ENCODE peak calls at places on chromosomes 3 and 15, in nine cellular contexts. W is hepatocyte, D is fibroblast of lung, H is Peyer's patch, P is prostate gland, G is heart right ventricle, T is astrocyte of the cerebellum, N is epithelial cell of esophagus, Y is heart left ventricle. O is an unnamed sample.

GRCh38 chr3:99751649-99752048 is 66.0 kb upstream of the CMSS1 start:
- DNase-seq in W (no peak), G (no peak), D (peak; percentile 75), N (peak; percentile 66), P (no peak), H (no peak), Y (no peak), T (peak; percentile 53), O (no peak)

GRCh38 chr3:107106316-107106715 is 270.9 kb upstream of the CCDC54 start:
- DNase-seq in N (peak; percentile 73), H (no peak), P (no peak), T (no peak), Y (no peak), W (no peak), D (peak; percentile 34), G (no peak), O (no peak)

GRCh38 chr3:117853923-117854322 is 1144.3 kb downstream of the TUSC7 start:
- DNase-seq in G (no peak), W (peak; percentile 18), P (no peak), Y (no peak), N (peak; percentile 85), D (peak; percentile 87), H (no peak), T (peak; percentile 5), O (no peak)

GRCh38 chr15:65550681-65551098 is 20.4 kb downstream of the HACD3 start:
- DNase-seq in W (peak; percentile 23), Y (no peak), N (no peak), D (peak; percentile 70), T (peak; percentile 88), G (no peak), H (no peak), P (no peak), O (no peak)

GRCh38 chr15:56944485-56944884 is 26.0 kb downstream of the TCF12 start:
- DNase-seq in P (no peak), T (no peak), Y (no peak), N (no peak), G (no peak), D (no peak), H (no peak), W (no peak), O (no peak)

GRCh38 chr3:12963869-12964712 is 109.1 kb downstream of the IQSEC1 start:
- DNase-seq in P (peak; percentile 22), G (no peak), D (peak; percentile 60), H (no peak), Y (no peak), T (no peak), W (no peak), N (no peak), O (no peak)

GRCh38 chr15:34001536-34001935 is 33.2 kb downstream of the CHRM5 start:
- DNase-seq in G (no peak), N (peak; percentile 64), D (no peak), P (no peak), Y (no peak), W (no peak), T (no peak), H (no peak), O (no peak)

GRCh38 chr3:10192953-10193691 is 28.4 kb downstream of the IRAK2 start:
- DNase-seq in T (peak; percentile 78), W (peak; percentile 39), H (peak; percentile 93), G (no peak), D (peak; percentile 81), N (peak; percentile 95), P (no peak), Y (no peak), O (peak; percentile 81)

GRCh38 chr3:123404391-123404790 is 44.5 kb downstream of the ADCY5 start:
- DNase-seq in P (no peak), H (no peak), W (no peak), Y (peak; percentile 16), T (no peak), G (no peak), N (no peak), D (no peak), O (no peak)

GRCh38 chr15:35078221-35078915 is 6.7 kb downstream of the NANOGP8 start:
- DNase-seq in T (peak; percentile 37), Y (no peak), D (peak; percentile 82), P (peak; percentile 11), G (no peak), H (peak; percentile 56), N (peak; percentile 75), W (peak; percentile 74), O (peak; percentile 16)

GRCh38 chr3:73204841-73205240 is 143.4 kb downstream of the EBLN2 start:
- DNase-seq in Y (no peak), H (no peak), W (no peak), P (no peak), T (no peak), D (no peak), G (no peak), N (no peak), O (no peak)

GRCh38 chr15:66900586-66901310 is 164.7 kb upstream of the SMAD3 start:
- DNase-seq in Y (no peak), D (no peak), P (no peak), T (no peak), G (no peak), W (no peak), H (peak; percentile 26), N (no peak), O (no peak)

GRCh38 chr3:37225481-37225880 is 51.1 kb upstream of the LRRFIP2 start:
- DNase-seq in G (no peak), H (no peak), N (no peak), W (no peak), P (no peak), Y (no peak), D (no peak), T (no peak), O (no peak)

DNA sequence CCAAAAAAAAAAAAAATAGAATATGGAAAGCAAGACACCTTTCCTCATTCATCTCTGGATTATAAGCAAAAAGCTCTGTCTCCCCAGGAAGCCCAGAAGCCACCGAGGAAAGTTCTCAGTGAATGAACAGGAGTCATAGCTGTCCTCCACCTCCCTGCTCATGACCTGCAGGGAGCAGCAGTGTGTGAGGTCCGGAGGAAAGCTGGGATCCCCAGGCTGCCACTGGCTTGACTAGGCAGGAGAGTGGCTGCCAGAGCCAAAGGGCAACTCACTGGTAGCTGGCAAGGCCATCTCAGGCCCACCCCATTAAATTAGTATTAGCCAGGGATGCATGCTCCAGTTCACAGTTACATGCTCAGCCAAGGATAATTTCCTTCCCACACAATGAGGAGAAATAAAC is 191.6 kb upstream of the STT3B start:
- DNase-seq in T (no peak), G (no peak), N (no peak), Y (no peak), H (no peak), D (no peak), P (no peak), W (peak; percentile 10), O (no peak)
- TF ChIP-seq CTCF in T (peak; percentile 8), G (no peak), N (no peak), Y (no peak), H (no peak), D (no peak), P (no peak), W (peak; percentile 18), O (peak; percentile 48)

GRCh38 chr15:59997070-59997701 is 6.9 kb upstream of the FOXB1 start:
- DNase-seq in D (no peak), T (no peak), G (no peak), W (no peak), Y (no peak), H (no peak), N (peak; percentile 36), P (no peak), O (no peak)
- H3K4me3 ChIP-seq in D (no peak overlapping the region), T (peak overlapping the region; percentile 3), G (no peak overlapping the region), W (no peak overlapping the region), Y (peak overlapping the region; percentile 13), H (no peak overlapping the region), N (no peak overlapping the region), P (no peak overlapping the region), O (no peak overlapping the region)

DNA sequence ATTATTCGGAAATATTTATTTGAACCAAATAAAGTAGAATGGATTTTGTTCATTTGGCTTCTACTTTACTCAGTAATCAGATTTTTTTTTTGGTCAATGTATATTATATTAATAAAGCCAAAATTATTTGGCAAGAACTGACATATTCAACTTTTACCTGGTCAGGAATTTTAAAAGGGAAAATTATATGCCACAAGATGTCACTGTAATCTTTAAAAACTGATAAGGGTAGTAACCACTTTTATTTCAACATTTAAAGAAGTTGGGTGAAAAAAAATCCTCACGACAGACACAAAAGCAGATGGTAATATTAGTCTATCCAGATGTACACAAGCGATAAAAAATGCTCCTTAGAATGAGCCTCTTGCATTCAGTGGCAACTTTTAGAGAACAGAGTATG is 101.9 kb downstream of the SERPINI1 start:
- DNase-seq in P (no peak), N (peak; percentile 23), W (no peak), Y (no peak), D (peak; percentile 52), G (no peak), H (no peak), T (no peak), O (no peak)
- TF ChIP-seq CTCF in P (no peak), N (no peak), W (peak; percentile 26), Y (peak; percentile 58), D (no peak), G (peak; percentile 49), H (no peak), T (no peak), O (peak; percentile 2)

GRCh38 chr15:78455749-78456148 is 17.7 kb downstream of the IREB2 start:
- DNase-seq in Y (peak; percentile 18), P (peak; percentile 44), G (peak; percentile 31), W (peak; percentile 34), H (no peak), T (no peak), N (no peak), D (peak; percentile 22), O (no peak)

GRCh38 chr15:78456391-78456790 is 18.4 kb downstream of the IREB2 start:
- DNase-seq in T (no peak), N (no peak), D (no peak), H (no peak), Y (no peak), W (no peak), G (no peak), P (no peak), O (no peak)

GRCh38 chr15:78457101-78457500 is 19.1 kb downstream of the IREB2 start:
- DNase-seq in D (peak; percentile 78), G (no peak), P (peak; percentile 40), Y (no peak), N (no peak), W (no peak), T (peak; percentile 62), H (no peak), O (no peak)

GRCh38 chr15:78460737-78461136 is 22.7 kb downstream of the IREB2 start:
- DNase-seq in P (no peak), W (no peak), D (no peak), N (no peak), Y (no peak), G (no peak), T (no peak), H (no peak), O (no peak)

DNA sequence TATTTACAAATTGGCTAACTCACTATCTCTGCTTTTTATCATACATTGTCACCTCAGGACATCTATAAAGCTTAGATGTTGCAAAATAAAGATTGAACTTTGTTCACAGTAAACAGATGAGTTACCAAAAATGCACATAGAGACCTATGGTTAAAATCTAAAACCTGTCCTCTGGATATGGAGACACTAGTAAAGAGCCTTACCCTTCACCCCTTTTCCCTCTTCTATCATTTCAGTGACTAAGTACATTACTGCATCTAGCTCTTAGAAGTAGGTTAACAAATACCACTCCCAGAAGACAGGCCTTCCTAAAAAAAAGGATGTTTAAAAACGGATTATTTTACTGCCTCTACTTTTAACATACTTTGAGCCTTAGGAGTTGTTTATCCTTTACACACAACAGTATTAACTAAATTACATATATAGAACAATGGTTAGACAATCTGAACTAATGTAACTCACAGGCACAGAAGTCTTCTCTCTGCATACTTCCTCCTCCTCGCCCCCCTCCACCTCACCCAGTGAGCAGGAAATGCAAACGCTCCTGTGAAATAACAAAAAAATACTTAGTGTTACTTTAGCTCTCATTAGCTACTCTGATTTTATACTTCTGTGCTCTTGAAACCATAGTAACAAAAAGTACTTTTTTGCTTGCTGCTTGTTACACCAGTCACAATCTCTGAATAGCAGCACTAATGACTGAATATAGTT is 23.3 kb downstream of the IREB2 start:
- DNase-seq in Y (no peak), H (no peak), P (no peak), D (peak; percentile 11), G (no peak), W (no peak), T (no peak), N (no peak), O (no peak)
- H3K4me3 ChIP-seq in Y (no peak overlapping the region), H (no peak overlapping the region), P (no peak overlapping the region), D (no peak overlapping the region), G (no peak overlapping the region), W (no peak overlapping the region), T (no peak overlapping the region), N (no peak overlapping the region), O (no peak overlapping the region)